ENCODE peak calls at places on chromosomes 12 and 14, in eight cellular contexts. One of them, this sample, is unnamed.

GRCh38 chr14:94028450-94028826 is 2.3 kb downstream of the OTUB2 start:
- DNase-seq in transverse colon: no peak
- DNase-seq in GM12891: no peak
- DNase-seq in H1: no peak
- DNase-seq in Panc1: peak
- DNase-seq in HCT116: peak
- DNase-seq in GM12892: no peak
- DNase-seq in HL-60: no peak
- DNase-seq in this sample: no peak

GRCh38 chr12:27549801-27550652 is 26.0 kb downstream of the PPFIBP1 start:
- DNase-seq in HCT116: peak
- DNase-seq in Panc1: peak
- DNase-seq in GM12891: no peak
- DNase-seq in GM12892: no peak
- DNase-seq in H1: no peak
- DNase-seq in HL-60: peak
- DNase-seq in transverse colon: peak
- DNase-seq in this sample: peak

GRCh38 chr14:65164068-65164824 is 61.9 kb upstream of the MAX start:
- DNase-seq in transverse colon: no peak
- DNase-seq in GM12892: no peak
- DNase-seq in Panc1: no peak
- DNase-seq in HL-60: peak
- DNase-seq in GM12891: no peak
- DNase-seq in HCT116: peak
- DNase-seq in H1: no peak
- DNase-seq in this sample: no peak

GRCh38 chr12:108610856-108611605 is 13.1 kb upstream of the TMEM119 start:
- DNase-seq in GM12892: no peak
- DNase-seq in HCT116: no peak
- DNase-seq in GM12891: no peak
- DNase-seq in HL-60: no peak
- DNase-seq in Panc1: no peak
- DNase-seq in H1: no peak
- DNase-seq in transverse colon: no peak
- DNase-seq in this sample: no peak

GRCh38 chr12:82695531-82695930 is 8.8 kb downstream of the TMTC2 start:
- DNase-seq in HL-60: no peak
- DNase-seq in HCT116: no peak
- DNase-seq in H1: no peak
- DNase-seq in transverse colon: no peak
- DNase-seq in GM12891: no peak
- DNase-seq in GM12892: no peak
- DNase-seq in Panc1: no peak
- DNase-seq in this sample: no peak

GRCh38 chr12:34625116-34625515 is 602.8 kb downstream of the ALG10 start:
- DNase-seq in transverse colon: no peak
- DNase-seq in HL-60: peak
- DNase-seq in HCT116: peak
- DNase-seq in GM12892: no peak
- DNase-seq in GM12891: no peak
- DNase-seq in Panc1: peak
- DNase-seq in H1: no peak
- DNase-seq in this sample: no peak

GRCh38 chr12:92466391-92467305 is 236.1 kb upstream of the PLEKHG7 start:
- DNase-seq in HL-60: no peak
- DNase-seq in HCT116: no peak
- DNase-seq in GM12891: no peak
- DNase-seq in transverse colon: peak
- DNase-seq in GM12892: no peak
- DNase-seq in Panc1: no peak
- DNase-seq in H1: peak
- DNase-seq in this sample: no peak

GRCh38 chr14:66072190-66072905 is 413.8 kb upstream of the CCDC196 start:
- DNase-seq in Panc1: no peak
- DNase-seq in GM12891: no peak
- DNase-seq in H1: no peak
- DNase-seq in HL-60: no peak
- DNase-seq in GM12892: no peak
- DNase-seq in HCT116: no peak
- DNase-seq in transverse colon: no peak
- DNase-seq in this sample: no peak

GRCh38 chr12:70508178-70508577 is 129.1 kb downstream of the PTPRB start:
- DNase-seq in H1: no peak
- DNase-seq in GM12891: no peak
- DNase-seq in HCT116: no peak
- DNase-seq in transverse colon: no peak
- DNase-seq in HL-60: no peak
- DNase-seq in Panc1: no peak
- DNase-seq in GM12892: no peak
- DNase-seq in this sample: no peak

GRCh38 chr12:40011775-40012129 is 94.1 kb downstream of the SLC2A13 start:
- DNase-seq in GM12891: no peak
- DNase-seq in HCT116: no peak
- DNase-seq in HL-60: no peak
- DNase-seq in transverse colon: no peak
- DNase-seq in H1: no peak
- DNase-seq in GM12892: no peak
- DNase-seq in Panc1: no peak
- DNase-seq in this sample: no peak

GRCh38 chr12:122215789-122216188 is 10.1 kb downstream of the DIABLO start:
- DNase-seq in transverse colon: no peak
- DNase-seq in H1: no peak
- DNase-seq in HCT116: no peak
- DNase-seq in GM12892: no peak
- DNase-seq in HL-60: no peak
- DNase-seq in Panc1: no peak
- DNase-seq in GM12891: no peak
- DNase-seq in this sample: no peak

GRCh38 chr12:26136688-26137087 is 11.9 kb upstream of the BHLHE41 start:
- DNase-seq in HL-60: no peak
- DNase-seq in GM12892: no peak
- DNase-seq in HCT116: no peak
- DNase-seq in GM12891: no peak
- DNase-seq in Panc1: no peak
- DNase-seq in H1: no peak
- DNase-seq in transverse colon: no peak
- DNase-seq in this sample: no peak

GRCh38 chr14:101187816-101188570 is 284.5 kb upstream of the RTL1 start:
- DNase-seq in HCT116: no peak
- DNase-seq in transverse colon: no peak
- DNase-seq in GM12891: no peak
- DNase-seq in GM12892: no peak
- DNase-seq in H1: no peak
- DNase-seq in HL-60: no peak
- DNase-seq in Panc1: no peak
- DNase-seq in this sample: no peak

GRCh38 chr12:112861284-112861683 is 45.5 kb upstream of the OAS1 start:
- DNase-seq in GM12891: no peak
- DNase-seq in GM12892: no peak
- DNase-seq in transverse colon: no peak
- DNase-seq in Panc1: no peak
- DNase-seq in H1: no peak
- DNase-seq in HL-60: no peak
- DNase-seq in HCT116: no peak
- DNase-seq in this sample: peak

GRCh38 chr12:57504033-57504432 is 16.2 kb downstream of the MARS1 start:
- DNase-seq in H1: no peak
- DNase-seq in HCT116: no peak
- DNase-seq in GM12892: no peak
- DNase-seq in GM12891: no peak
- DNase-seq in Panc1: no peak
- DNase-seq in transverse colon: no peak
- DNase-seq in HL-60: no peak
- DNase-seq in this sample: no peak

GRCh38 chr12:116236148-116236731 is 41.3 kb downstream of the MED13L start:
- DNase-seq in Panc1: peak
- DNase-seq in HL-60: peak
- DNase-seq in transverse colon: peak
- DNase-seq in GM12891: peak
- DNase-seq in H1: no peak
- DNase-seq in GM12892: no peak
- DNase-seq in HCT116: no peak
- DNase-seq in this sample: peak

GRCh38 chr12:97426485-97427116 is 36.0 kb upstream of the RMST start:
- DNase-seq in HCT116: no peak
- DNase-seq in GM12892: no peak
- DNase-seq in GM12891: no peak
- DNase-seq in Panc1: no peak
- DNase-seq in H1: no peak
- DNase-seq in HL-60: no peak
- DNase-seq in transverse colon: no peak
- DNase-seq in this sample: no peak

GRCh38 chr14:62179367-62180018 is 417.3 kb downstream of the SNAPC1 start:
- DNase-seq in H1: peak
- DNase-seq in Panc1: peak
- DNase-seq in GM12891: no peak
- DNase-seq in HL-60: peak
- DNase-seq in GM12892: no peak
- DNase-seq in HCT116: peak
- DNase-seq in transverse colon: peak
- DNase-seq in this sample: peak

GRCh38 chr12:111775205-111776193 is 8.8 kb downstream of the ALDH2 start:
- DNase-seq in HL-60: peak
- DNase-seq in Panc1: no peak
- DNase-seq in H1: no peak
- DNase-seq in HCT116: no peak
- DNase-seq in GM12892: no peak
- DNase-seq in transverse colon: peak
- DNase-seq in GM12891: peak
- DNase-seq in this sample: no peak
- TF ChIP-seq POLR2AphosphoS5 in HL-60: peak
- TF ChIP-seq POLR2AphosphoS5 in Panc1: no peak
- TF ChIP-seq POLR2AphosphoS5 in H1: no peak
- TF ChIP-seq POLR2AphosphoS5 in HCT116: no peak
- TF ChIP-seq POLR2AphosphoS5 in GM12892: peak
- TF ChIP-seq POLR2AphosphoS5 in transverse colon: peak
- TF ChIP-seq POLR2AphosphoS5 in GM12891: no peak
- TF ChIP-seq POLR2AphosphoS5 in this sample: peak

GRCh38 chr12:15688202-15688736 is 100.9 kb downstream of the EPS8 start:
- DNase-seq in Panc1: peak
- DNase-seq in H1: no peak
- DNase-seq in HL-60: peak
- DNase-seq in HCT116: peak
- DNase-seq in GM12891: no peak
- DNase-seq in GM12892: no peak
- DNase-seq in transverse colon: peak
- DNase-seq in this sample: peak
- TF ChIP-seq POLR2AphosphoS5 in Panc1: peak
- TF ChIP-seq POLR2AphosphoS5 in H1: no peak
- TF ChIP-seq POLR2AphosphoS5 in HL-60: no peak
- TF ChIP-seq POLR2AphosphoS5 in HCT116: peak
- TF ChIP-seq POLR2AphosphoS5 in GM12891: no peak
- TF ChIP-seq POLR2AphosphoS5 in GM12892: no peak
- TF ChIP-seq POLR2AphosphoS5 in transverse colon: peak
- TF ChIP-seq POLR2AphosphoS5 in this sample: no peak

GRCh38 chr12:95335948-95336347 is 118.3 kb downstream of the VEZT start:
- DNase-seq in H1: no peak
- DNase-seq in HCT116: no peak
- DNase-seq in GM12892: no peak
- DNase-seq in GM12891: no peak
- DNase-seq in HL-60: no peak
- DNase-seq in transverse colon: no peak
- DNase-seq in Panc1: no peak
- DNase-seq in this sample: no peak

GRCh38 chr12:95337176-95337575 is 119.6 kb downstream of the VEZT start:
- DNase-seq in GM12891: no peak
- DNase-seq in transverse colon: no peak
- DNase-seq in HL-60: no peak
- DNase-seq in H1: no peak
- DNase-seq in Panc1: no peak
- DNase-seq in GM12892: no peak
- DNase-seq in HCT116: no peak
- DNase-seq in this sample: no peak

GRCh38 chr12:95339086-95339788 is 121.6 kb downstream of the VEZT start:
- DNase-seq in H1: no peak
- DNase-seq in Panc1: no peak
- DNase-seq in transverse colon: no peak
- DNase-seq in GM12892: no peak
- DNase-seq in HL-60: no peak
- DNase-seq in HCT116: no peak
- DNase-seq in GM12891: no peak
- DNase-seq in this sample: no peak

GRCh38 chr12:95342008-95342407 is 124.4 kb downstream of the VEZT start:
- DNase-seq in transverse colon: no peak
- DNase-seq in HL-60: no peak
- DNase-seq in H1: no peak
- DNase-seq in GM12891: no peak
- DNase-seq in GM12892: no peak
- DNase-seq in HCT116: no peak
- DNase-seq in Panc1: no peak
- DNase-seq in this sample: no peak

DNA sequence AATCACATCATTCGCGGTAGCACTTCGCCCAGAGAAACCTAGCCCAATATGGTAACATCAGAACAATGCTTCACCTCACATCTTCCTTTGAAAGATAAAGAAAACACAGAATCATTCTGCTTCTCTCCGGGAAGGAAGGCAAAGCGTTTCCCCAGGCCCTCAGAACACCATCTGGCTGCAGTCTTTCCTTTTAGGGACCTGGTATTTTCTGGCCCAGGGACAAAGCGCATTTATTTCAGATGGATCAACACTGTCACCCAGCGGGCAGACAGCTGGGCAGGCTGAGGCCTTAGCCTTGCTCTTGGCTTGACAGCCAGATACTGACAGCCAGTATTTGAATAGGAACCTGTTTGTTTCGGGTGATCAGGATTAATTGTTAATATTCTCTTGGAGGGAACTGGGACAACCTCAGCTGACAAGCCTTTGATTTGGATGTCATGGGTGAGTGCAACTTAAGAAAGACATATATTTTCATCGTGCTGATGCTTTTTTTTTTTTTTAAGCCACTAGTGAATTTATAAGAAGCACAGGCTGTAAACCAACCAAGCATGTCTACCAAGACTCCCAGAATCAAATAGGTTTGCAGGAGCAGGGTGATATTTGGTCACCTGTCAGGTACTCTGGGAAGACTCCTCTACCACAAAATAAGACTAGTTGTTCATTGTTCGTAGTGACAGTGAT is 118.9 kb downstream of the VEZT start:
- DNase-seq in GM12892: no peak
- DNase-seq in HL-60: no peak
- DNase-seq in H1: peak
- DNase-seq in Panc1: peak
- DNase-seq in transverse colon: peak
- DNase-seq in GM12891: no peak
- DNase-seq in HCT116: peak
- DNase-seq in this sample: peak
- TF ChIP-seq POLR2AphosphoS5 in GM12892: no peak
- TF ChIP-seq POLR2AphosphoS5 in HL-60: no peak
- TF ChIP-seq POLR2AphosphoS5 in H1: no peak
- TF ChIP-seq POLR2AphosphoS5 in Panc1: peak
- TF ChIP-seq POLR2AphosphoS5 in transverse colon: peak
- TF ChIP-seq POLR2AphosphoS5 in GM12891: no peak
- TF ChIP-seq POLR2AphosphoS5 in HCT116: no peak
- TF ChIP-seq POLR2AphosphoS5 in this sample: peak

GRCh38 chr12:120350576-120351350 is 18.2 kb downstream of the MSI1 start:
- DNase-seq in HCT116: no peak
- DNase-seq in HL-60: no peak
- DNase-seq in GM12892: no peak
- DNase-seq in H1: no peak
- DNase-seq in Panc1: no peak
- DNase-seq in GM12891: no peak
- DNase-seq in transverse colon: no peak
- DNase-seq in this sample: peak
- TF ChIP-seq POLR2AphosphoS5 in HCT116: no peak
- TF ChIP-seq POLR2AphosphoS5 in HL-60: no peak
- TF ChIP-seq POLR2AphosphoS5 in GM12892: no peak
- TF ChIP-seq POLR2AphosphoS5 in H1: no peak
- TF ChIP-seq POLR2AphosphoS5 in Panc1: no peak
- TF ChIP-seq POLR2AphosphoS5 in GM12891: no peak
- TF ChIP-seq POLR2AphosphoS5 in transverse colon: no peak
- TF ChIP-seq POLR2AphosphoS5 in this sample: no peak